ENCODE peak calls at places on chromosomes 1 and 21, in five cellular contexts. One of them, this sample, is unnamed.

GRCh38 chr1:94599090-94599813 is 57.7 kb upstream of the F3 start:
- DNase-seq in Peyer's patch: no peak
- DNase-seq in sigmoid colon: no peak
- DNase-seq in choroid plexus epithelial cell: peak
- DNase-seq in breast epithelium: no peak
- DNase-seq in this sample: no peak

GRCh38 chr1:21234779-21235178 is 55.5 kb downstream of the ECE1 start:
- DNase-seq in Peyer's patch: no peak
- DNase-seq in sigmoid colon: no peak
- DNase-seq in choroid plexus epithelial cell: no peak
- DNase-seq in breast epithelium: no peak
- DNase-seq in this sample: no peak

GRCh38 chr1:248697907-248698306 is 4.7 kb downstream of the OR14I1 start:
- DNase-seq in Peyer's patch: peak
- DNase-seq in sigmoid colon: no peak
- DNase-seq in choroid plexus epithelial cell: no peak
- DNase-seq in breast epithelium: no peak
- DNase-seq in this sample: peak

GRCh38 chr1:221712776-221713431 is 29.0 kb downstream of the DUSP10 start:
- DNase-seq in Peyer's patch: peak
- DNase-seq in sigmoid colon: no peak
- DNase-seq in choroid plexus epithelial cell: no peak
- DNase-seq in breast epithelium: no peak
- DNase-seq in this sample: peak

GRCh38 chr21:42839271-42840231 is 39.8 kb downstream of the WDR4 start:
- DNase-seq in Peyer's patch: peak
- DNase-seq in sigmoid colon: no peak
- DNase-seq in choroid plexus epithelial cell: no peak
- DNase-seq in breast epithelium: peak
- DNase-seq in this sample: no peak

GRCh38 chr21:31260790-31261189 is 83.3 kb downstream of the TIAM1 start:
- DNase-seq in Peyer's patch: no peak
- DNase-seq in sigmoid colon: no peak
- DNase-seq in choroid plexus epithelial cell: peak
- DNase-seq in breast epithelium: no peak
- DNase-seq in this sample: no peak

GRCh38 chr1:202802998-202803932 is 5.0 kb downstream of the KDM5B start:
- DNase-seq in Peyer's patch: no peak
- DNase-seq in sigmoid colon: no peak
- DNase-seq in choroid plexus epithelial cell: peak
- DNase-seq in breast epithelium: no peak
- DNase-seq in this sample: no peak

GRCh38 chr21:36355868-36356267 is 29.3 kb upstream of the CHAF1B start:
- DNase-seq in Peyer's patch: no peak
- DNase-seq in sigmoid colon: no peak
- DNase-seq in choroid plexus epithelial cell: no peak
- DNase-seq in breast epithelium: no peak
- DNase-seq in this sample: no peak

GRCh38 chr1:207804746-207805468 is 53.1 kb downstream of the CD46 start:
- DNase-seq in Peyer's patch: no peak
- DNase-seq in sigmoid colon: no peak
- DNase-seq in choroid plexus epithelial cell: no peak
- DNase-seq in breast epithelium: no peak
- DNase-seq in this sample: no peak

GRCh38 chr1:209704584-209704983 is at the start of gene HSD11B1:
- DNase-seq in Peyer's patch: peak
- DNase-seq in sigmoid colon: peak
- DNase-seq in choroid plexus epithelial cell: peak
- DNase-seq in breast epithelium: peak
- DNase-seq in this sample: peak

GRCh38 chr1:182794802-182795201 is 5.2 kb downstream of the NPL start:
- DNase-seq in Peyer's patch: no peak
- DNase-seq in sigmoid colon: no peak
- DNase-seq in choroid plexus epithelial cell: no peak
- DNase-seq in breast epithelium: no peak
- DNase-seq in this sample: no peak

GRCh38 chr21:15894596-15894995 is 164.8 kb downstream of the USP25 start:
- DNase-seq in Peyer's patch: no peak
- DNase-seq in sigmoid colon: no peak
- DNase-seq in choroid plexus epithelial cell: peak
- DNase-seq in breast epithelium: no peak
- DNase-seq in this sample: no peak

GRCh38 chr1:111769517-111770146 is 13.9 kb downstream of the DDX20 start:
- DNase-seq in Peyer's patch: peak
- DNase-seq in sigmoid colon: no peak
- DNase-seq in choroid plexus epithelial cell: peak
- DNase-seq in breast epithelium: no peak
- DNase-seq in this sample: no peak

GRCh38 chr1:77756052-77756754 is 3.4 kb downstream of the USP33 start:
- DNase-seq in Peyer's patch: no peak
- DNase-seq in sigmoid colon: no peak
- DNase-seq in choroid plexus epithelial cell: no peak
- DNase-seq in breast epithelium: no peak
- DNase-seq in this sample: no peak

GRCh38 chr21:42340187-42340586 is 10.6 kb downstream of the TFF2 start:
- DNase-seq in Peyer's patch: no peak
- DNase-seq in sigmoid colon: peak
- DNase-seq in choroid plexus epithelial cell: no peak
- DNase-seq in breast epithelium: no peak
- DNase-seq in this sample: no peak

GRCh38 chr1:204206121-204206520 is 7.7 kb downstream of the GOLT1A start:
- DNase-seq in Peyer's patch: no peak
- DNase-seq in sigmoid colon: no peak
- DNase-seq in choroid plexus epithelial cell: peak
- DNase-seq in breast epithelium: no peak
- DNase-seq in this sample: no peak

GRCh38 chr1:226402615-226403521 is 5.0 kb downstream of the PARP1 start:
- DNase-seq in Peyer's patch: no peak
- DNase-seq in sigmoid colon: no peak
- DNase-seq in choroid plexus epithelial cell: no peak
- DNase-seq in breast epithelium: no peak
- DNase-seq in this sample: no peak

GRCh38 chr1:245334827-245335490 is 180.2 kb downstream of the KIF26B start:
- DNase-seq in Peyer's patch: no peak
- DNase-seq in sigmoid colon: no peak
- DNase-seq in choroid plexus epithelial cell: no peak
- DNase-seq in breast epithelium: no peak
- DNase-seq in this sample: no peak

GRCh38 chr1:202090994-202091393 is 31.7 kb upstream of the GPR37L1 start:
- DNase-seq in Peyer's patch: no peak
- DNase-seq in sigmoid colon: no peak
- DNase-seq in choroid plexus epithelial cell: no peak
- DNase-seq in breast epithelium: no peak
- DNase-seq in this sample: no peak

GRCh38 chr1:86542626-86543025 is 4.3 kb upstream of the CLCA4 start:
- DNase-seq in Peyer's patch: no peak
- DNase-seq in sigmoid colon: no peak
- DNase-seq in choroid plexus epithelial cell: no peak
- DNase-seq in breast epithelium: no peak
- DNase-seq in this sample: no peak

GRCh38 chr1:15584489-15585363 is at the start of gene AGMAT:
- DNase-seq in Peyer's patch: peak
- DNase-seq in sigmoid colon: no peak
- DNase-seq in choroid plexus epithelial cell: peak
- DNase-seq in breast epithelium: peak
- DNase-seq in this sample: peak

GRCh38 chr1:156754219-156754618 is 2.7 kb upstream of the HDGF start:
- DNase-seq in Peyer's patch: peak
- DNase-seq in sigmoid colon: no peak
- DNase-seq in choroid plexus epithelial cell: no peak
- DNase-seq in breast epithelium: no peak
- DNase-seq in this sample: no peak

GRCh38 chr1:88061106-88061829 is 622.8 kb upstream of the PKN2 start:
- DNase-seq in Peyer's patch: peak
- DNase-seq in sigmoid colon: peak
- DNase-seq in choroid plexus epithelial cell: peak
- DNase-seq in breast epithelium: no peak
- DNase-seq in this sample: peak

GRCh38 chr1:165824269-165824643 is 3.2 kb upstream of the UCK2 start:
- DNase-seq in Peyer's patch: no peak
- DNase-seq in sigmoid colon: no peak
- DNase-seq in choroid plexus epithelial cell: no peak
- DNase-seq in breast epithelium: no peak
- DNase-seq in this sample: no peak

DNA sequence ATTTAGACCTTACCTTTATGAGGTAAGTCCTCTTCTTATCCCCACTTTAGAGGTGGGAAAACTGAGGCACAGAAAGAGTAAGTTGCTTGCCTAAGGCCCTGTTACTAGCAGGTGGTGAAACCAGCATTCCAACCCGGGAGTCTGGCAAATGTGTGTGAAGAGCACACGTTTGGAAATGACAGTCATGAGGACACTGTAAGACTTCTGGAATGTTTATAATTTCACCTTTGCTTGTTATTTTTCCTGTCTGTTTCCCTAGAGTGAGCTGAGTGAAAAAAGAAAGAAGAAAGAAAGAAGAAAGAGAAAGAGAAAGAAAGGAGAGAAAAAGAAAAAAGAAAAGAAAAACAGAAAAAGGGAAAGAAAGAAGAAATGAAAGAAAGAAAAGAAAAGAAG is 21.2 kb upstream of the LGALS8 start:
- DNase-seq in Peyer's patch: no peak
- DNase-seq in sigmoid colon: no peak
- DNase-seq in choroid plexus epithelial cell: peak
- DNase-seq in breast epithelium: no peak
- DNase-seq in this sample: no peak
- H3K4me3 ChIP-seq in Peyer's patch: no peak
- H3K4me3 ChIP-seq in sigmoid colon: no peak
- H3K4me3 ChIP-seq in choroid plexus epithelial cell: no peak
- H3K4me3 ChIP-seq in breast epithelium: no peak
- H3K4me3 ChIP-seq in this sample: no peak

DNA sequence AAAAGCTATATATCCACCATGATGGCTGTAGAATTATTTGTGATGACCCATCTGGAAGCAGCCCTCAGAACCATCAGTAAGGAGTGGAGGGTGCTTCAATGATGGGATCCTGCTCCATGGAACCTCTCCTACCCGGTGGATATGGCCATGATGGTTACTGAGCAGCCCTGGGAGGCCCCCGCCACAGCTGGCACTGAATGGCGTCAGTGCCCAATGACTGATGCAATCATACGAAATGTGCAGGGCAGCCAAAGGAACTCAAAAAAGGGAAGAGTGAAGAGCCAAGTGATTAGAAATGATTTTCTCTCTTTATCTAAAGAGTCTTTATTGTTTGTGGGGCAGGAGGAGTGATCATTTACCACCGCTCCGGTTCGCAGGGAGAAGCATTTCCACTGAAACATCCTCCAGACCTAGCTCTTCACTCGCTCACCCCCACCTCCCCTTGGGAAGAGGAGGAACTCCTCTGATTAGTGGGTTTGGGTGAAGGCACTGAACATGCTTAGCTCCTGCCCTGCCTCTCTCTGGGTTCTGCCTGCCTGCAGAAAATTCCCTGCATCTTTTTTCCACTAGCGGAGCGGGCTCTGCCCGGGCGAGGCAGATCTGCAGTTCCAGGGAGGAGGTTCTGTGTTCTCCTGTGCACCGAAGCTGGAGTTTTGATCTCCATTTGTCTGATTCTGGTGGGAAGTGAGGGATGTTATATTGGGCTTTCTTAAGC is 260.3 kb downstream of the GRIK3 start:
- DNase-seq in Peyer's patch: no peak
- DNase-seq in sigmoid colon: no peak
- DNase-seq in choroid plexus epithelial cell: no peak
- DNase-seq in breast epithelium: no peak
- DNase-seq in this sample: no peak
- H3K4me3 ChIP-seq in Peyer's patch: no peak
- H3K4me3 ChIP-seq in sigmoid colon: no peak
- H3K4me3 ChIP-seq in choroid plexus epithelial cell: no peak
- H3K4me3 ChIP-seq in breast epithelium: no peak
- H3K4me3 ChIP-seq in this sample: no peak

GRCh38 chr1:192251735-192252134 is 65.1 kb upstream of the RGS21 start:
- DNase-seq in Peyer's patch: no peak
- DNase-seq in sigmoid colon: no peak
- DNase-seq in choroid plexus epithelial cell: no peak
- DNase-seq in breast epithelium: no peak
- DNase-seq in this sample: no peak
- H3K4me3 ChIP-seq in Peyer's patch: no peak
- H3K4me3 ChIP-seq in sigmoid colon: no peak
- H3K4me3 ChIP-seq in choroid plexus epithelial cell: no peak
- H3K4me3 ChIP-seq in breast epithelium: no peak
- H3K4me3 ChIP-seq in this sample: no peak

DNA sequence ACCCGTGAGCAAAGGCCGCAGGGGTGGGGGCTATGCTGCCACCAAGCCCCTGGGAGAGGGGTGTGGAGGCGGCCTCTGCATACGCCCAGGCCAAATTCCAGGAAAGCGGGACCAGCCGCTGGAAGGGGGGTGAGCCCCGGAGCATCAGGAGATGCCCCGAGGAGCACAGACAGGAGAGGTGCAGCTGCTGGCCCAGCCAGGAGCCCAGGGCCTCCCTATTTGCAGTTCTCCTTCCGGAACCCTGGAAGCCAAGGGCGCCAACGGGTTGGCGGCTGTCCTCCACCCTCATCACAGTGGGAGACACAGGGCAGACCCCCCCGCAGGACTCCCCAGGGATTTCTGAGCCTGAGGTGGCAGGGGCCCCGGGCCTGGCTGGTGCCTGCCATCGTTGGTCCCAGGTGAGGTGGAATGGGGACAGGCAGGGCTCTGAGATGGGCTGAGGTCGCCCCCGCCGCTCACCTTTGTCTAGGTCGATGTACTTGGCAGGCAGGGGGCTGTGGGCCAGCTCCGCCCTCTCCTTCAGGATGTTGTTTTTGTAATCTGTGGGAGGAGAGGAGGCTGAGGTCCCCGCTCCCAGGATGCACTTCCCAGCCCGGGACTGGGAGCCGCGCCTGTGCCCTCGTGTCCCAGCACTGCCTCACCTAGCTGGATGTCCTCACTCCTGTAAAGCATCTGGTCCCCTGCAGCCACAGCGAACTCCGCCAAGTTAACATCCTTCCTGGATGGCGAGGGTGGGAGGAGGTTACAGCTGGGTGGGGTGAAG is 4.4 kb upstream of the DVL1 start:
- DNase-seq in Peyer's patch: no peak
- DNase-seq in sigmoid colon: no peak
- DNase-seq in choroid plexus epithelial cell: no peak
- DNase-seq in breast epithelium: no peak
- DNase-seq in this sample: no peak
- H3K4me3 ChIP-seq in Peyer's patch: no peak
- H3K4me3 ChIP-seq in sigmoid colon: no peak
- H3K4me3 ChIP-seq in choroid plexus epithelial cell: no peak
- H3K4me3 ChIP-seq in breast epithelium: no peak
- H3K4me3 ChIP-seq in this sample: no peak

DNA sequence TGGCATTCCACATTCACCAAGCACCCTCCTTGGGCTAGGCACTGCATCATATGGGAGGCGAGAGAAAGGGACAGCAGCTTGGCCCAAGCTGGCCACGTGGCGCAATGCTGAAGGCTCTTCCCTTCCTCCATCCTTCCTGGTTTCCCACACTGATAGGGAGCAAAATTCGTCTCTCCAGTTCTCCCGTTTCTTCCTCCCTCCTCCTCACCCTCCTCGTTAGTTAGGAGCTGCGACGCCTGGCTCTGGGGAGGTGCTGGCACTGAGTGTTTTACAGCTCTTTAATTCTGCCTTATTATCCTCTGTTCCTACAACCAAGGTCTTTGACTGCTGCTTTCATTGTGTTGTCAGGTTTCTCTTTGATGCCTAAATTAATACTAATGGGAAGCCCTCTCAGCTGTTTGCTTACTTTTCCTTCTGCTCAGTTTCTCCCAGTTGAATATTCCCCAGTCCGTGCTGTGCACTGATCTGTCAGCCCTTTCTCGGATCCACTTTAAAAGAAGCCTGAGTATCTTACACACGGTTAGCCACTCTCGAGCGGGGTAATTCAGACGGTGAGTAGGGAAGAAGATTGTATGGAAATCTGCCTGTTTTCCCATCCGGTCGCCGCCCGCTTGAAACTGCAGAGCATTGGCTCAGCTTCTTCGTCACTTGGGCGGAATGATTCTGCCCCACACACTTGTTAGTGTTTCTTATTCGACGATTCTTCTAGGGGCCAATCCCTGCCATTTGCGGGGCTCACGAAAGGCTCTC is 56.2 kb upstream of the SMYD2 start:
- DNase-seq in Peyer's patch: no peak
- DNase-seq in sigmoid colon: no peak
- DNase-seq in choroid plexus epithelial cell: peak
- DNase-seq in breast epithelium: no peak
- DNase-seq in this sample: no peak
- H3K4me3 ChIP-seq in Peyer's patch: peak
- H3K4me3 ChIP-seq in sigmoid colon: peak
- H3K4me3 ChIP-seq in choroid plexus epithelial cell: peak
- H3K4me3 ChIP-seq in breast epithelium: peak
- H3K4me3 ChIP-seq in this sample: no peak

This sample was measured in mucosa of descending colon.